ENCODE peak calls at places on chromosomes 11 and 22, in four cellular contexts. One of them, this sample, is unnamed.

GRCh38 chr11:11261629-11262028 is 91.4 kb downstream of the CSNK2A3 start:
- DNase-seq in stimulated activated effector memory CD8-positive, alpha-beta T cell treated with anti-CD3 and anti-CD28 coated beads, Interleukin-12 subunit alpha, Interleukin-12 subunit beta, amount 100 ng/mL, for 72 hours: no peak
- DNase-seq in NCI-H1092: no peak
- DNase-seq in non-pigmented ciliary epithelial cell: no peak
- DNase-seq in this sample: no peak

GRCh38 chr22:26086359-26086758 is 82.9 kb upstream of the SEZ6L start:
- DNase-seq in NCI-H1092: peak
- DNase-seq in non-pigmented ciliary epithelial cell: no peak
- DNase-seq in stimulated activated effector memory CD8-positive, alpha-beta T cell treated with anti-CD3 and anti-CD28 coated beads, Interleukin-12 subunit alpha, Interleukin-12 subunit beta, amount 100 ng/mL, for 72 hours: no peak
- DNase-seq in this sample: no peak

GRCh38 chr11:113874096-113874919 is 1.1 kb downstream of the USP28 start:
- DNase-seq in NCI-H1092: no peak
- DNase-seq in stimulated activated effector memory CD8-positive, alpha-beta T cell treated with anti-CD3 and anti-CD28 coated beads, Interleukin-12 subunit alpha, Interleukin-12 subunit beta, amount 100 ng/mL, for 72 hours: no peak
- DNase-seq in non-pigmented ciliary epithelial cell: no peak
- DNase-seq in this sample: no peak

GRCh38 chr22:48785792-48786678 is 1041.6 kb downstream of the BRD1 start:
- DNase-seq in non-pigmented ciliary epithelial cell: no peak
- DNase-seq in NCI-H1092: no peak
- DNase-seq in stimulated activated effector memory CD8-positive, alpha-beta T cell treated with anti-CD3 and anti-CD28 coated beads, Interleukin-12 subunit alpha, Interleukin-12 subunit beta, amount 100 ng/mL, for 72 hours: no peak
- DNase-seq in this sample: no peak

GRCh38 chr11:130798280-130798679 is 118.0 kb downstream of the SNX19 start:
- DNase-seq in stimulated activated effector memory CD8-positive, alpha-beta T cell treated with anti-CD3 and anti-CD28 coated beads, Interleukin-12 subunit alpha, Interleukin-12 subunit beta, amount 100 ng/mL, for 72 hours: no peak
- DNase-seq in non-pigmented ciliary epithelial cell: peak
- DNase-seq in NCI-H1092: no peak
- DNase-seq in this sample: peak

GRCh38 chr11:10654211-10655150 is 39.1 kb downstream of the IRAG1 start:
- DNase-seq in stimulated activated effector memory CD8-positive, alpha-beta T cell treated with anti-CD3 and anti-CD28 coated beads, Interleukin-12 subunit alpha, Interleukin-12 subunit beta, amount 100 ng/mL, for 72 hours: no peak
- DNase-seq in NCI-H1092: no peak
- DNase-seq in non-pigmented ciliary epithelial cell: no peak
- DNase-seq in this sample: no peak

GRCh38 chr11:85052636-85053035 is 574.5 kb downstream of the DLG2 start:
- DNase-seq in stimulated activated effector memory CD8-positive, alpha-beta T cell treated with anti-CD3 and anti-CD28 coated beads, Interleukin-12 subunit alpha, Interleukin-12 subunit beta, amount 100 ng/mL, for 72 hours: no peak
- DNase-seq in NCI-H1092: no peak
- DNase-seq in non-pigmented ciliary epithelial cell: no peak
- DNase-seq in this sample: no peak

GRCh38 chr11:27705873-27706820 is 5.9 kb upstream of the BDNF start:
- DNase-seq in non-pigmented ciliary epithelial cell: no peak
- DNase-seq in stimulated activated effector memory CD8-positive, alpha-beta T cell treated with anti-CD3 and anti-CD28 coated beads, Interleukin-12 subunit alpha, Interleukin-12 subunit beta, amount 100 ng/mL, for 72 hours: no peak
- DNase-seq in NCI-H1092: no peak
- DNase-seq in this sample: no peak

GRCh38 chr11:113818426-113818825 is 38.8 kb downstream of the CLDN25 start:
- DNase-seq in NCI-H1092: no peak
- DNase-seq in stimulated activated effector memory CD8-positive, alpha-beta T cell treated with anti-CD3 and anti-CD28 coated beads, Interleukin-12 subunit alpha, Interleukin-12 subunit beta, amount 100 ng/mL, for 72 hours: no peak
- DNase-seq in non-pigmented ciliary epithelial cell: no peak
- DNase-seq in this sample: no peak

GRCh38 chr11:8973121-8973520 is 8.9 kb upstream of the TMEM9B start:
- DNase-seq in non-pigmented ciliary epithelial cell: no peak
- DNase-seq in NCI-H1092: no peak
- DNase-seq in stimulated activated effector memory CD8-positive, alpha-beta T cell treated with anti-CD3 and anti-CD28 coated beads, Interleukin-12 subunit alpha, Interleukin-12 subunit beta, amount 100 ng/mL, for 72 hours: no peak
- DNase-seq in this sample: no peak

GRCh38 chr22:29208502-29208862 is 2.8 kb downstream of the EMID1 start:
- DNase-seq in NCI-H1092: no peak
- DNase-seq in non-pigmented ciliary epithelial cell: no peak
- DNase-seq in stimulated activated effector memory CD8-positive, alpha-beta T cell treated with anti-CD3 and anti-CD28 coated beads, Interleukin-12 subunit alpha, Interleukin-12 subunit beta, amount 100 ng/mL, for 72 hours: no peak
- DNase-seq in this sample: no peak

GRCh38 chr11:16744128-16744725 is 5.8 kb downstream of the C11orf58 start:
- DNase-seq in non-pigmented ciliary epithelial cell: no peak
- DNase-seq in stimulated activated effector memory CD8-positive, alpha-beta T cell treated with anti-CD3 and anti-CD28 coated beads, Interleukin-12 subunit alpha, Interleukin-12 subunit beta, amount 100 ng/mL, for 72 hours: no peak
- DNase-seq in NCI-H1092: no peak
- DNase-seq in this sample: no peak

GRCh38 chr11:120185678-120186407 is 25.0 kb upstream of the OAF start:
- DNase-seq in non-pigmented ciliary epithelial cell: no peak
- DNase-seq in NCI-H1092: no peak
- DNase-seq in stimulated activated effector memory CD8-positive, alpha-beta T cell treated with anti-CD3 and anti-CD28 coated beads, Interleukin-12 subunit alpha, Interleukin-12 subunit beta, amount 100 ng/mL, for 72 hours: no peak
- DNase-seq in this sample: no peak

GRCh38 chr11:12889243-12889642 is 119.9 kb upstream of the RASSF10 start:
- DNase-seq in stimulated activated effector memory CD8-positive, alpha-beta T cell treated with anti-CD3 and anti-CD28 coated beads, Interleukin-12 subunit alpha, Interleukin-12 subunit beta, amount 100 ng/mL, for 72 hours: no peak
- DNase-seq in NCI-H1092: no peak
- DNase-seq in non-pigmented ciliary epithelial cell: peak
- DNase-seq in this sample: no peak

GRCh38 chr11:71431271-71431670 is 16.9 kb downstream of the DHCR7 start:
- DNase-seq in stimulated activated effector memory CD8-positive, alpha-beta T cell treated with anti-CD3 and anti-CD28 coated beads, Interleukin-12 subunit alpha, Interleukin-12 subunit beta, amount 100 ng/mL, for 72 hours: no peak
- DNase-seq in non-pigmented ciliary epithelial cell: no peak
- DNase-seq in NCI-H1092: no peak
- DNase-seq in this sample: no peak

GRCh38 chr22:26479792-26480610 is 3.6 kb downstream of the HPS4 start:
- DNase-seq in non-pigmented ciliary epithelial cell: no peak
- DNase-seq in NCI-H1092: no peak
- DNase-seq in stimulated activated effector memory CD8-positive, alpha-beta T cell treated with anti-CD3 and anti-CD28 coated beads, Interleukin-12 subunit alpha, Interleukin-12 subunit beta, amount 100 ng/mL, for 72 hours: no peak
- DNase-seq in this sample: no peak

This sample was measured in HS-5.